ENCODE peak calls at places on chromosomes 7 and 10, in five cellular contexts. V is mesenchymal stem cell, T is IMR-90, R is HCT116, S is fibroblast of lung. K is an unnamed sample.

GRCh38 chr10:70191161-70191770 is 21.0 kb upstream of the SAR1A start:
- DNase-seq in V (no peak), S (no peak), T (peak; percentile 22), R (no peak), K (peak; percentile 54)

GRCh38 chr10:11154809-11155208 is 137.1 kb downstream of the CELF2 start:
- DNase-seq in T (peak; percentile 53), V (peak; percentile 24), R (no peak), S (no peak), K (no peak)

GRCh38 chr7:38716397-38716796 is 85.2 kb upstream of the AMPH start:
- DNase-seq in S (no peak), R (no peak), T (no peak), V (no peak), K (no peak)

GRCh38 chr7:88218836-88219605 is 817 bp downstream of the SRI start:
- DNase-seq in R (no peak), T (peak; percentile 66), S (peak; percentile 68), V (peak; percentile 74), K (peak; percentile 31)

GRCh38 chr7:101635484-101635883 is 6.4 kb upstream of the MYL10 start:
- DNase-seq in S (no peak), V (no peak), T (no peak), R (no peak), K (no peak)

GRCh38 chr7:67392596-67393438 is 396.2 kb downstream of the TYW1 start:
- DNase-seq in R (no peak), S (no peak), T (no peak), V (no peak), K (no peak)

GRCh38 chr7:151428393-151429231 is 11.3 kb downstream of the CRYGN start:
- DNase-seq in T (peak; percentile 75), V (peak; percentile 88), S (peak; percentile 82), R (no peak), K (peak; percentile 80)

GRCh38 chr7:85162743-85163142 is 24.1 kb downstream of the SEMA3D start:
- DNase-seq in S (peak; percentile 29), T (peak; percentile 13), V (no peak), R (no peak), K (no peak)

GRCh38 chr10:92691591-92692084 is 1.9 kb downstream of the HHEX start:
- DNase-seq in S (no peak), R (no peak), T (no peak), V (peak; percentile 56), K (no peak)

GRCh38 chr7:64947252-64948000 is 43.4 kb downstream of the ZNF117 start:
- DNase-seq in S (no peak), V (no peak), T (no peak), R (no peak), K (no peak)

GRCh38 chr7:155368894-155369600 is 71.4 kb downstream of the INSIG1 start:
- DNase-seq in R (no peak), S (no peak), T (no peak), V (no peak), K (no peak)

GRCh38 chr7:53050433-53050832 is 15.0 kb downstream of the POM121L12 start:
- DNase-seq in V (no peak), T (no peak), R (no peak), S (no peak), K (no peak)

GRCh38 chr10:125158528-125159485 is 1.6 kb downstream of the CTBP2 start:
- DNase-seq in R (no peak), T (peak; percentile 54), S (peak; percentile 50), V (peak; percentile 78), K (peak; percentile 35)

GRCh38 chr10:5504146-5505072 is 5.0 kb upstream of the CALML5 start:
- DNase-seq in R (no peak), T (no peak), V (no peak), S (no peak), K (no peak)

GRCh38 chr10:10514790-10515189 is 502.9 kb upstream of the CELF2 start:
- DNase-seq in S (no peak), T (no peak), R (no peak), V (no peak), K (no peak)

GRCh38 chr10:123227706-123228105 is 73.5 kb downstream of the BUB3 start:
- DNase-seq in T (no peak), R (no peak), S (no peak), V (no peak), K (no peak)

DNA sequence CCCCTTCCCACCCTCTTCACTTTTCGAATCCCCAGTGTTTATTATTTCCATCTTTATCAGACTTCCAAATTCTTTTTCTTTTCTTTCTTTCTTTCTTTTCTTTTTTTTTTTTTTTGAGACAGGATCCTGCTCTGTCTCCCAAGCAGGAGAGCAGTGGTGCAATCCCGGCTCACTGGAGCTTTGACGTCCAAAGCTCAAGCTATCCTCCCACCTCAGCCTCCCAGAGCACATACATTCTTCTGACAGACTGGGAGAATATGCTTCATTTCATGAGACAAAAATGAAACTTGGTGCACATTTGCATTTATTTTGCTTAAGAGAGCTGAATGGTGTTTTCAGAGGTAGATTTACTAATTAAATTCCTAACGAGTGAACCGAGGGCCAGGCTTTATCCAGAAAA is 80.1 kb upstream of the FZD8 start:
- DNase-seq in S (no peak), R (no peak), T (no peak), V (no peak), K (no peak)
- H3K27me3 ChIP-seq in S (no peaks in the 10 kb centered on the region), R (peaks cover 5% of the 10 kb centered on the region), T (peaks cover 26% of the 10 kb centered on the region), V (peaks cover 8% of the 10 kb centered on the region), K (no peaks in the 10 kb centered on the region)

DNA sequence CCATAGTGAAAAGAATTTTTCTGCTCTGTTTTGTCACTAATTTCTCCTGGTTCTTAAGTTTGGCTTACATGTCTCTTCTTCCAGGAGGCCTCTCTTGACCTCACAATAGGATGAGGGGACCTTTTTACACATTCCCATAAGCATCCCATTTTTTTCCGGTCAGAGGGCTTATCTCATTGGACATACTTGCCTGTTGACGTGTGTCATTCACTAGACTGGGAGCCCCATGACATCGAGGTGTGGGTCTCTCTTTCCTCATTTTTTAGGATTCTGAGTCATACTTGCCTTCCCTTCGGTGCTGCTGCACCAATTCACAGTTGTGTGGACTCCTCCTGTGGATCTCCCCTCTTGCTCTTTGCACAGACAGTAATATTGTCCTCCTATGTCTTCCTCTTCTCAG is 601.8 kb downstream of the GATA3 start:
- DNase-seq in V (no peak), S (no peak), R (no peak), T (no peak), K (no peak)
- H3K4me2 ChIP-seq in V (no peak overlapping the region), S (no peak overlapping the region), R (no peak overlapping the region), T (no peak overlapping the region), K (no peak overlapping the region)

GRCh38 chr7:26673858-26674257 is 190.5 kb downstream of the SKAP2 start:
- DNase-seq in V (no peak), R (no peak), S (no peak), T (no peak), K (no peak)
- H3K27me3 ChIP-seq in V (no peaks in the 10 kb centered on the region), R (no peaks in the 10 kb centered on the region), S (no peaks in the 10 kb centered on the region), T (no peaks in the 10 kb centered on the region), K (no peaks in the 10 kb centered on the region)

GRCh38 chr10:24882047-24882698 is 70.2 kb downstream of the PRTFDC1 start:
- DNase-seq in V (no peak), T (peak; percentile 60), S (peak; percentile 83), R (no peak), K (no peak)
- H3K4me2 ChIP-seq in V (no peak overlapping the region), T (peak overlapping the region; percentile 27), S (no peak overlapping the region), R (no peak overlapping the region), K (no peak overlapping the region)

GRCh38 chr7:76244781-76245391 is 43.2 kb downstream of the SRRM3 start:
- DNase-seq in T (no peak), V (no peak), R (no peak), S (no peak), K (no peak)

GRCh38 chr7:76252020-76252419 is 50.3 kb downstream of the SRRM3 start:
- DNase-seq in S (no peak), T (no peak), V (no peak), R (no peak), K (no peak)

GRCh38 chr7:76241141-76241540 is 39.4 kb downstream of the SRRM3 start:
- DNase-seq in T (no peak), V (no peak), S (no peak), R (no peak), K (no peak)

GRCh38 chr7:76247938-76248337 is 46.2 kb downstream of the SRRM3 start:
- DNase-seq in S (no peak), T (no peak), V (no peak), R (no peak), K (no peak)

GRCh38 chr7:76246804-76247389 is 45.2 kb downstream of the SRRM3 start:
- DNase-seq in R (no peak), S (no peak), V (no peak), T (no peak), K (no peak)
- H3K27me3 ChIP-seq in R (no peaks in the 10 kb centered on the region), S (no peaks in the 10 kb centered on the region), V (peaks cover 27% of the 10 kb centered on the region), T (peaks cover 33% of the 10 kb centered on the region), K (peaks cover 7% of the 10 kb centered on the region)

GRCh38 chr10:46018453-46019169 is 11.8 kb downstream of the NCOA4 start:
- DNase-seq in S (no peak), V (peak; percentile 52), R (no peak), T (peak; percentile 43), K (no peak)

GRCh38 chr10:46019170-46019528 is 11.3 kb downstream of the NCOA4 start:
- DNase-seq in T (no peak), S (no peak), V (no peak), R (no peak), K (no peak)

GRCh38 chr10:46019541-46020343 is 10.7 kb downstream of the NCOA4 start:
- DNase-seq in V (peak; percentile 26), T (no peak), R (no peak), S (no peak), K (no peak)

GRCh38 chr10:46020871-46021553 is 9.4 kb downstream of the NCOA4 start:
- DNase-seq in R (no peak), V (peak; percentile 96), T (peak; percentile 89), S (peak; percentile 92), K (no peak)

GRCh38 chr10:46020344-46020656 is 10.1 kb downstream of the NCOA4 start:
- DNase-seq in V (no peak), T (no peak), R (no peak), S (no peak), K (no peak)
- H3K4me2 ChIP-seq in V (no peak overlapping the region), T (peak overlapping the region; percentile 42), R (no peak overlapping the region), S (no peak overlapping the region), K (peak overlapping the region; percentile 97)

GRCh38 chr7:25835191-25835590 is 316.8 kb upstream of the NFE2L3 start:
- DNase-seq in R (no peak), S (peak; percentile 37), T (peak; percentile 64), V (peak; percentile 36), K (no peak)
- H3K27me3 ChIP-seq in R (peaks cover 22% of the 10 kb centered on the region), S (no peaks in the 10 kb centered on the region), T (no peaks in the 10 kb centered on the region), V (no peaks in the 10 kb centered on the region), K (peaks cover 37% of the 10 kb centered on the region)

DNA sequence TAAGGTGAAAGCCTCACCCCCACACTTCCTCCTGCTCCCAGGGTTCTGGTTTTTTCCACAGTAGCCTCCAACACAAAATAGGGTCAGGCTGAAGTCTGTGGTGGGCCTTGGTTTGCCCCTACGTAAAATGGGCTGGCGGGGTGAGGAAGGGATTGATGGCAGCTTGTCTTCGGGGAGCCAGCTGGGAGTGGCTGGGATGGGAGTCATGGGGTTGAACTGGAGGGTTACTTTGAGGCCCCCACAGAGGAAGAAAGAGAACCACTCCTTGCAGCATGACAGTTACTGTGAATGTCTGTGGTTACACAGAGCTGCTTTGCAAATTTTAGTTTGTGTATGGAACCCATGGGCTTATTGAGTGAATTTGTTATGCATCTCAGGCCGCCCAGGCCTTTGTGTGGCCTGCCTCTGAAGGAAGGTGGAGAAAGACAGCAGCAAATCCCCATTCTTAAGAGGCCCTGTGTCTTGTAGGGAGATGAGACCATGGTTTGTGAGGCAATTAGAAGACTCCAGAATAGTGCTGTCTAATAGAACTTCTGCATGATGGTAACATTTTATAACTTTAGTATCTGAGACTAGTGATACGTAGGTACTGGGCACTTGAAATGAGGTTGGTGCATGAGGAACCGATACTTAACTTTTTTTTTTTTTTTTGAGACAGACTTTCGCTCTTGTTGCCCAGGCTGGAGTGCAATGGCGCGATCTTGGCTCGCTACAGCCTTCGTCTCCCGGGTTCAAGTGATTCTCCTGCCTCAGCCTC is 8.1 kb downstream of the TRIM8 start:
- DNase-seq in T (no peak), V (no peak), R (no peak), S (no peak), K (no peak)
- H3K4me2 ChIP-seq in T (no peak overlapping the region), V (no peak overlapping the region), R (no peak overlapping the region), S (no peak overlapping the region), K (no peak overlapping the region)

GRCh38 chr7:44323381-44324203 is 1.8 kb downstream of the CAMK2B start:
- DNase-seq in R (no peak), S (no peak), T (no peak), V (no peak), K (no peak)
- H3K27me3 ChIP-seq in R (no peaks in the 10 kb centered on the region), S (peaks cover 31% of the 10 kb centered on the region), T (peaks cover 57% of the 10 kb centered on the region), V (peaks cover 45% of the 10 kb centered on the region), K (peaks cover 34% of the 10 kb centered on the region)